ENCODE peak calls at places on chromosomes 3 and 15, in ten cellular contexts. One of them, this sample, is unnamed.
A peak's percentile ranks its signal among the peaks of the same experiment; 100 is the strongest.

GRCh38 chr3:67154429-67154828 is 156.3 kb downstream of the KBTBD8 start:
- DNase-seq in iris pigment epithelial cell: no peak
- DNase-seq in HCT116: no peak
- DNase-seq in GOT3: no peak
- DNase-seq in lower leg skin: no peak
- DNase-seq in MM.1S: no peak
- DNase-seq in thyroid gland: no peak
- DNase-seq in NCI-H1092: no peak
- DNase-seq in GM06990: no peak
- DNase-seq in nephron progenitor cell: no peak
- DNase-seq in this sample: no peak

GRCh38 chr3:188319569-188319968 is 165.6 kb downstream of the LPP start:
- DNase-seq in iris pigment epithelial cell: no peak
- DNase-seq in HCT116: no peak
- DNase-seq in GOT3: no peak
- DNase-seq in lower leg skin: no peak
- DNase-seq in MM.1S: no peak
- DNase-seq in thyroid gland: no peak
- DNase-seq in NCI-H1092: no peak
- DNase-seq in GM06990: no peak
- DNase-seq in nephron progenitor cell: no peak
- DNase-seq in this sample: no peak

GRCh38 chr3:174440350-174440716 is 418.8 kb upstream of the NAALADL2 start:
- DNase-seq in iris pigment epithelial cell: peak; percentile 69
- DNase-seq in HCT116: no peak
- DNase-seq in GOT3: no peak
- DNase-seq in lower leg skin: no peak
- DNase-seq in MM.1S: no peak
- DNase-seq in thyroid gland: peak; percentile 29
- DNase-seq in NCI-H1092: peak; percentile 20
- DNase-seq in GM06990: no peak
- DNase-seq in nephron progenitor cell: no peak
- DNase-seq in this sample: no peak

GRCh38 chr3:46982581-46982980 is 3.1 kb downstream of the NBEAL2 start:
- DNase-seq in iris pigment epithelial cell: no peak
- DNase-seq in HCT116: no peak
- DNase-seq in GOT3: no peak
- DNase-seq in lower leg skin: no peak
- DNase-seq in MM.1S: no peak
- DNase-seq in thyroid gland: no peak
- DNase-seq in NCI-H1092: no peak
- DNase-seq in GM06990: no peak
- DNase-seq in nephron progenitor cell: no peak
- DNase-seq in this sample: no peak

GRCh38 chr3:128432898-128433629 is 33.6 kb downstream of the DNAJB8 start:
- DNase-seq in iris pigment epithelial cell: no peak
- DNase-seq in HCT116: no peak
- DNase-seq in GOT3: no peak
- DNase-seq in lower leg skin: no peak
- DNase-seq in MM.1S: no peak
- DNase-seq in thyroid gland: peak; percentile 15
- DNase-seq in NCI-H1092: no peak
- DNase-seq in GM06990: no peak
- DNase-seq in nephron progenitor cell: peak; percentile 62
- DNase-seq in this sample: peak; percentile 67

GRCh38 chr3:134857776-134858515 is 62.9 kb downstream of the EPHB1 start:
- DNase-seq in iris pigment epithelial cell: no peak
- DNase-seq in HCT116: no peak
- DNase-seq in GOT3: no peak
- DNase-seq in lower leg skin: peak; percentile 39
- DNase-seq in MM.1S: no peak
- DNase-seq in thyroid gland: peak; percentile 22
- DNase-seq in NCI-H1092: no peak
- DNase-seq in GM06990: no peak
- DNase-seq in nephron progenitor cell: no peak
- DNase-seq in this sample: no peak

GRCh38 chr3:122758877-122759670 is 34.6 kb downstream of the HSPBAP1 start:
- DNase-seq in iris pigment epithelial cell: peak; percentile 22
- DNase-seq in HCT116: no peak
- DNase-seq in GOT3: no peak
- DNase-seq in lower leg skin: no peak
- DNase-seq in MM.1S: peak; percentile 70
- DNase-seq in thyroid gland: no peak
- DNase-seq in NCI-H1092: no peak
- DNase-seq in GM06990: no peak
- DNase-seq in nephron progenitor cell: no peak
- DNase-seq in this sample: no peak

GRCh38 chr3:160464321-160464720 is 14.7 kb upstream of the TRIM59 start:
- DNase-seq in iris pigment epithelial cell: no peak
- DNase-seq in HCT116: no peak
- DNase-seq in GOT3: no peak
- DNase-seq in lower leg skin: no peak
- DNase-seq in MM.1S: no peak
- DNase-seq in thyroid gland: no peak
- DNase-seq in NCI-H1092: no peak
- DNase-seq in GM06990: no peak
- DNase-seq in nephron progenitor cell: no peak
- DNase-seq in this sample: no peak

GRCh38 chr3:39361252-39361927 is 21.8 kb upstream of the SLC25A38 start:
- DNase-seq in iris pigment epithelial cell: no peak
- DNase-seq in HCT116: no peak
- DNase-seq in GOT3: no peak
- DNase-seq in lower leg skin: no peak
- DNase-seq in MM.1S: no peak
- DNase-seq in thyroid gland: no peak
- DNase-seq in NCI-H1092: no peak
- DNase-seq in GM06990: peak; percentile 40
- DNase-seq in nephron progenitor cell: no peak
- DNase-seq in this sample: no peak

GRCh38 chr3:70180664-70181063 is 131.8 kb downstream of the MDFIC2 start:
- DNase-seq in iris pigment epithelial cell: no peak
- DNase-seq in HCT116: no peak
- DNase-seq in GOT3: no peak
- DNase-seq in lower leg skin: no peak
- DNase-seq in MM.1S: no peak
- DNase-seq in thyroid gland: no peak
- DNase-seq in NCI-H1092: no peak
- DNase-seq in GM06990: peak; percentile 24
- DNase-seq in nephron progenitor cell: no peak
- DNase-seq in this sample: no peak

GRCh38 chr3:41369838-41370237 is 170.5 kb downstream of the CTNNB1 start:
- DNase-seq in iris pigment epithelial cell: no peak
- DNase-seq in HCT116: no peak
- DNase-seq in GOT3: no peak
- DNase-seq in lower leg skin: no peak
- DNase-seq in MM.1S: no peak
- DNase-seq in thyroid gland: no peak
- DNase-seq in NCI-H1092: no peak
- DNase-seq in GM06990: no peak
- DNase-seq in nephron progenitor cell: no peak
- DNase-seq in this sample: no peak

GRCh38 chr3:30583973-30584372 is 22.4 kb upstream of the TGFBR2 start:
- DNase-seq in iris pigment epithelial cell: no peak
- DNase-seq in HCT116: no peak
- DNase-seq in GOT3: no peak
- DNase-seq in lower leg skin: no peak
- DNase-seq in MM.1S: no peak
- DNase-seq in thyroid gland: no peak
- DNase-seq in NCI-H1092: no peak
- DNase-seq in GM06990: no peak
- DNase-seq in nephron progenitor cell: no peak
- DNase-seq in this sample: no peak

GRCh38 chr15:74725241-74725774 is at the start of gene CYP1A1:
- DNase-seq in iris pigment epithelial cell: no peak
- DNase-seq in HCT116: no peak
- DNase-seq in GOT3: no peak
- DNase-seq in lower leg skin: no peak
- DNase-seq in MM.1S: no peak
- DNase-seq in thyroid gland: peak; percentile 67
- DNase-seq in NCI-H1092: no peak
- DNase-seq in GM06990: no peak
- DNase-seq in nephron progenitor cell: peak; percentile 47
- DNase-seq in this sample: peak; percentile 31

GRCh38 chr3:174191380-174191779 is 667.8 kb upstream of the NAALADL2 start:
- DNase-seq in iris pigment epithelial cell: no peak
- DNase-seq in HCT116: no peak
- DNase-seq in GOT3: no peak
- DNase-seq in lower leg skin: no peak
- DNase-seq in MM.1S: peak; percentile 87
- DNase-seq in thyroid gland: no peak
- DNase-seq in NCI-H1092: no peak
- DNase-seq in GM06990: no peak
- DNase-seq in nephron progenitor cell: no peak
- DNase-seq in this sample: no peak

GRCh38 chr3:197366301-197367044 is 68.1 kb upstream of the DLG1 start:
- DNase-seq in iris pigment epithelial cell: no peak
- DNase-seq in HCT116: no peak
- DNase-seq in GOT3: no peak
- DNase-seq in lower leg skin: peak; percentile 70
- DNase-seq in MM.1S: no peak
- DNase-seq in thyroid gland: peak; percentile 44
- DNase-seq in NCI-H1092: no peak
- DNase-seq in GM06990: no peak
- DNase-seq in nephron progenitor cell: no peak
- DNase-seq in this sample: no peak

GRCh38 chr15:60740787-60741354 is 261.9 kb upstream of the ICE2 start:
- DNase-seq in iris pigment epithelial cell: peak; percentile 93
- DNase-seq in HCT116: no peak
- DNase-seq in GOT3: no peak
- DNase-seq in lower leg skin: no peak
- DNase-seq in MM.1S: peak; percentile 21
- DNase-seq in thyroid gland: no peak
- DNase-seq in NCI-H1092: no peak
- DNase-seq in GM06990: no peak
- DNase-seq in nephron progenitor cell: no peak
- DNase-seq in this sample: no peak

GRCh38 chr3:10497439-10497838 is 7.9 kb downstream of the ATP2B2 start:
- DNase-seq in iris pigment epithelial cell: no peak
- DNase-seq in HCT116: no peak
- DNase-seq in GOT3: no peak
- DNase-seq in lower leg skin: no peak
- DNase-seq in MM.1S: no peak
- DNase-seq in thyroid gland: no peak
- DNase-seq in NCI-H1092: no peak
- DNase-seq in GM06990: no peak
- DNase-seq in nephron progenitor cell: no peak
- DNase-seq in this sample: no peak

GRCh38 chr3:194518652-194519051 is 31.9 kb upstream of the ATP13A3 start:
- DNase-seq in iris pigment epithelial cell: peak; percentile 71
- DNase-seq in HCT116: no peak
- DNase-seq in GOT3: no peak
- DNase-seq in lower leg skin: no peak
- DNase-seq in MM.1S: no peak
- DNase-seq in thyroid gland: no peak
- DNase-seq in NCI-H1092: no peak
- DNase-seq in GM06990: no peak
- DNase-seq in nephron progenitor cell: no peak
- DNase-seq in this sample: no peak

GRCh38 chr3:4829031-4829394 is 150.2 kb upstream of the BHLHE40 start:
- DNase-seq in iris pigment epithelial cell: no peak
- DNase-seq in HCT116: no peak
- DNase-seq in GOT3: no peak
- DNase-seq in lower leg skin: no peak
- DNase-seq in MM.1S: no peak
- DNase-seq in thyroid gland: no peak
- DNase-seq in NCI-H1092: no peak
- DNase-seq in GM06990: peak; percentile 52
- DNase-seq in nephron progenitor cell: no peak
- DNase-seq in this sample: no peak

GRCh38 chr15:86629409-86629808 is 549.7 kb downstream of the AGBL1 start:
- DNase-seq in iris pigment epithelial cell: no peak
- DNase-seq in HCT116: no peak
- DNase-seq in GOT3: no peak
- DNase-seq in lower leg skin: no peak
- DNase-seq in MM.1S: no peak
- DNase-seq in thyroid gland: no peak
- DNase-seq in NCI-H1092: no peak
- DNase-seq in GM06990: no peak
- DNase-seq in nephron progenitor cell: no peak
- DNase-seq in this sample: no peak

GRCh38 chr3:41159581-41160189 is 39.6 kb upstream of the CTNNB1 start:
- DNase-seq in iris pigment epithelial cell: no peak
- DNase-seq in HCT116: peak; percentile 41
- DNase-seq in GOT3: no peak
- DNase-seq in lower leg skin: no peak
- DNase-seq in MM.1S: no peak
- DNase-seq in thyroid gland: no peak
- DNase-seq in NCI-H1092: no peak
- DNase-seq in GM06990: no peak
- DNase-seq in nephron progenitor cell: no peak
- DNase-seq in this sample: no peak

GRCh38 chr15:48937886-48938285 is 25.8 kb downstream of the SHC4 start:
- DNase-seq in iris pigment epithelial cell: no peak
- DNase-seq in HCT116: no peak
- DNase-seq in GOT3: no peak
- DNase-seq in lower leg skin: no peak
- DNase-seq in MM.1S: no peak
- DNase-seq in thyroid gland: no peak
- DNase-seq in NCI-H1092: no peak
- DNase-seq in GM06990: no peak
- DNase-seq in nephron progenitor cell: no peak
- DNase-seq in this sample: no peak

GRCh38 chr3:188220988-188221818 is 67.2 kb downstream of the LPP start:
- DNase-seq in iris pigment epithelial cell: peak; percentile 83
- DNase-seq in HCT116: no peak
- DNase-seq in GOT3: no peak
- DNase-seq in lower leg skin: peak; percentile 94
- DNase-seq in MM.1S: no peak
- DNase-seq in thyroid gland: peak; percentile 8
- DNase-seq in NCI-H1092: no peak
- DNase-seq in GM06990: no peak
- DNase-seq in nephron progenitor cell: no peak
- DNase-seq in this sample: no peak

GRCh38 chr15:77966540-77967290 is 110.8 kb downstream of the TBC1D2B start:
- DNase-seq in iris pigment epithelial cell: peak; percentile 55
- DNase-seq in HCT116: peak; percentile 38
- DNase-seq in GOT3: no peak
- DNase-seq in lower leg skin: peak; percentile 72
- DNase-seq in MM.1S: peak; percentile 39
- DNase-seq in thyroid gland: peak; percentile 32
- DNase-seq in NCI-H1092: no peak
- DNase-seq in GM06990: no peak
- DNase-seq in nephron progenitor cell: peak; percentile 59
- DNase-seq in this sample: peak; percentile 57

GRCh38 chr15:52421029-52421428 is 107.7 kb downstream of the MYO5A start:
- DNase-seq in iris pigment epithelial cell: no peak
- DNase-seq in HCT116: no peak
- DNase-seq in GOT3: no peak
- DNase-seq in lower leg skin: no peak
- DNase-seq in MM.1S: no peak
- DNase-seq in thyroid gland: no peak
- DNase-seq in NCI-H1092: no peak
- DNase-seq in GM06990: no peak
- DNase-seq in nephron progenitor cell: no peak
- DNase-seq in this sample: no peak

GRCh38 chr3:194508486-194509449 is 22.0 kb upstream of the ATP13A3 start:
- DNase-seq in iris pigment epithelial cell: peak; percentile 53
- DNase-seq in HCT116: no peak
- DNase-seq in GOT3: no peak
- DNase-seq in lower leg skin: no peak
- DNase-seq in MM.1S: no peak
- DNase-seq in thyroid gland: no peak
- DNase-seq in NCI-H1092: no peak
- DNase-seq in GM06990: no peak
- DNase-seq in nephron progenitor cell: no peak
- DNase-seq in this sample: no peak

GRCh38 chr15:100043069-100043641 is 298.6 kb downstream of the ADAMTS17 start:
- DNase-seq in iris pigment epithelial cell: peak; percentile 66
- DNase-seq in HCT116: peak; percentile 33
- DNase-seq in GOT3: no peak
- DNase-seq in lower leg skin: no peak
- DNase-seq in MM.1S: no peak
- DNase-seq in thyroid gland: no peak
- DNase-seq in NCI-H1092: no peak
- DNase-seq in GM06990: no peak
- DNase-seq in nephron progenitor cell: no peak
- DNase-seq in this sample: no peak

GRCh38 chr3:181458857-181459256 is 252.9 kb upstream of the SOX2 start:
- DNase-seq in iris pigment epithelial cell: no peak
- DNase-seq in HCT116: no peak
- DNase-seq in GOT3: no peak
- DNase-seq in lower leg skin: no peak
- DNase-seq in MM.1S: no peak
- DNase-seq in thyroid gland: no peak
- DNase-seq in NCI-H1092: no peak
- DNase-seq in GM06990: no peak
- DNase-seq in nephron progenitor cell: no peak
- DNase-seq in this sample: no peak

This sample was measured in retina.